ENCODE peak calls at places on chromosomes 3 and 15, in five cellular contexts. X, J, H, F and T are unnamed samples.

GRCh38 chr15:39025331-39025730 is 460.7 kb upstream of the RASGRP1 start:
- DNase-seq in H (peak), J (no peak), F (no peak), X (no peak), T (peak)

GRCh38 chr3:39108309-39108708 is 829 bp downstream of the TTC21A start:
- DNase-seq in F (no peak), X (no peak), H (no peak), J (no peak), T (no peak)

GRCh38 chr3:158725348-158725966 is 6.8 kb downstream of the RARRES1 start:
- DNase-seq in F (no peak), H (peak), X (peak), J (no peak), T (peak)

GRCh38 chr15:67531379-67532059 is 10.6 kb downstream of the C15orf61 start:
- DNase-seq in X (no peak), F (no peak), H (peak), J (no peak), T (no peak)

GRCh38 chr3:127277591-127277990 is 10.3 kb downstream of the PRR20G start:
- DNase-seq in F (no peak), J (no peak), X (no peak), H (no peak), T (no peak)

GRCh38 chr3:152474585-152474984 is 205.9 kb downstream of the MBNL1 start:
- DNase-seq in X (peak), H (peak), J (no peak), F (no peak), T (no peak)

GRCh38 chr3:44712455-44713075 is at the start of gene ZNF502:
- DNase-seq in F (peak), J (peak), H (peak), X (peak), T (peak)

GRCh38 chr15:43274136-43274535 is 7.4 kb upstream of the TGM5 start:
- DNase-seq in F (no peak), X (no peak), H (no peak), J (no peak), T (peak)

GRCh38 chr3:147616998-147617619 is 207.9 kb downstream of the ZIC1 start:
- DNase-seq in H (peak), J (no peak), F (no peak), X (peak), T (no peak)

GRCh38 chr15:60385620-60386552 is 11.9 kb downstream of the ANXA2 start:
- DNase-seq in J (no peak), F (no peak), H (no peak), X (peak), T (no peak)

GRCh38 chr3:197339841-197340520 is 41.6 kb upstream of the DLG1 start:
- DNase-seq in X (no peak), F (no peak), J (no peak), H (peak), T (no peak)

GRCh38 chr15:36591534-36592411 is 12.3 kb downstream of the CDIN1 start:
- DNase-seq in H (no peak), X (peak), J (no peak), F (no peak), T (no peak)

GRCh38 chr3:49799761-49800160 is at the start of gene CDHR4:
- DNase-seq in F (no peak), J (peak), H (peak), X (peak), T (peak)

GRCh38 chr3:32422943-32423342 is 31.3 kb downstream of the CMTM7 start:
- DNase-seq in F (no peak), X (no peak), J (no peak), H (no peak), T (peak)

GRCh38 chr15:52642386-52643361 is 36.5 kb downstream of the ATOSA start:
- DNase-seq in F (no peak), J (no peak), H (peak), X (no peak), T (no peak)

GRCh38 chr3:125054436-125055164 is 1.2 kb downstream of the HEG1 start:
- DNase-seq in X (peak), F (no peak), J (no peak), H (peak), T (peak)

GRCh38 chr3:109265300-109265699 is 51.0 kb downstream of the DPPA2 start:
- DNase-seq in X (no peak), J (no peak), H (no peak), F (no peak), T (no peak)

GRCh38 chr3:101898062-101898461 is 48.7 kb downstream of the NFKBIZ start:
- DNase-seq in X (no peak), H (no peak), J (no peak), F (no peak), T (no peak)

GRCh38 chr15:52567886-52568568 is 803 bp downstream of the ARPP19 start:
- DNase-seq in H (peak), X (peak), J (no peak), F (peak), T (peak)

GRCh38 chr15:88621789-88622604 is 857 bp downstream of the AEN start:
- DNase-seq in J (no peak), X (peak), H (peak), F (no peak), T (no peak)
- TF ChIP-seq POLR2A in J (no peak), X (no peak), H (peak), F (no peak), T (no peak)

GRCh38 chr3:142602630-142603339 is 6.6 kb downstream of the PLS1 start:
- DNase-seq in H (no peak), X (no peak), J (no peak), F (peak), T (no peak)
- TF ChIP-seq POLR2A in H (no peak), X (no peak), J (no peak), F (no peak), T (no peak)

DNA sequence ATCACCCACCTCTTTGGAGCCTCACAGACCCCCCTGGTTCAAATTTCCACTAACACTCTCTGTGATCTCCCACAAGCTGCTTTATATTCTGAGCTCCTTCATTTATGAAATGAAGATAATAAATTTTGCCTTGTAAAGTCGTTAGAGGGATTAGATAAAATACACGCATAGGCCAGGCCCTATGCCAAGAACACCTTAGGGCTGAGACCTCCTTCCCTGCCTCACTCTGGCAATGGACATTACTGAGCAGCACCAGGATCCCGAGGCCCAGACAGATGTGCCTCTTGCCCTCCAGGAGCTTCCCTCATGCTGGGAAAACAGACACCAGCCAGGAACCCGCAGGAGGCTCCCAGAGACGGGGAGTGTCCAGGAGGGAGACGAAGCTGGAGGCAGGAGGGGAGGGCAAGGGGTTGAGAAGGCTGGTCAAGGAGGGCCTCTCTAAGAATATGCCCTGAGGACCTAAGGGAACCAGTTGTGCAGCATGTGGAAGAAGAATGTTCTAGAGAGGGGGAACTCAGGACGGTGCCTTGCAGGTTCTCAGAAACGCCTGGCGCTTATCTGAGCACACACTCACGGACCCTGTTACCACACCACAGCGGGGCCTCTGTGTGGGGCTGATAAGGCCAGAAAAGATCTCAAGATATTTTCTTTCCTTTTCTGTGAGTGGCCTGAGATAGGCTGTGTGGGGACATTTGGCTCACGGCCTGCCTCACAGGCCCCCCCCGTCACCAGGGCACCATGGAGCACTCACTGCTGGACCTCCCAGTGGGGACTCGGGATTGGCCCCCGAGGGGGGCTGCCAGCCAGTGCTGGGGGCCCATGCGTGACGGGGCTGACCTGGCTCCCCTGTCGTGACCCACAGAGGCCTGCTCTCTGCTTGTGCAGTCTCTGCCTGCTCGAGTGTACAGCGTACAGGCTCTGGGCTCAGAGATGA is 21.9 kb upstream of the CYP11A1 start:
- DNase-seq in F (no peak), J (no peak), X (no peak), H (no peak), T (no peak)
- TF ChIP-seq POLR2A in F (no peak), J (no peak), X (no peak), H (no peak), T (no peak)

GRCh38 chr3:194141415-194142155 is 5.6 kb downstream of the HES1 start:
- DNase-seq in H (peak), J (peak), X (peak), F (peak), T (peak)
- TF ChIP-seq POLR2A in H (no peak), J (no peak), X (no peak), F (no peak), T (peak)

DNA sequence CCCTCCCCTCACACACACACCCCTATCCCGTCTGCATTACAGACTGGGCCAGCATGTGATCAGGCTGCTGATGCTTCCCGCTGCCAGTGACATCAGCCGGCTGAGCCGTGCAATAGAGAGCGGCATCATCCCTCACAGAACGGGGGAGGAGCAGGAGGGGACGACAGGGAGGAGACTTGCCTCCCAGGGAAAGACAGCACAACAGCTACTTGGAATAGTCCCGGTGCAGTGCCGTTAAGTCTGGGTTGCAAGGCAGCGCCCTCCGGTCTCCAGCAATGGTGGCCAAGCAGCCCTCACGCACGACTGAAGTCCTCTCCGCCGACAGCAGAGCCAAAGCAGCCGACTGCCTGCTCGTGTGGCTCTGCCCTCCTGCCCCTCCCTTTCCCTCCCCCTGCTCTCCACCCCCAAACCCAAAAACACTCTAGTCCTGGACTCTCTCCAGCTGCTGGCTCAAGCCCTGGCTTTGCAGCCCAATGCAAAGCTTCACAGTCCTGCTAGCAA is 31.5 kb upstream of the RPS17 start:
- DNase-seq in H (peak), F (no peak), X (no peak), J (peak), T (peak)
- TF ChIP-seq POLR2A in H (peak), F (no peak), X (no peak), J (peak), T (peak)

DNA sequence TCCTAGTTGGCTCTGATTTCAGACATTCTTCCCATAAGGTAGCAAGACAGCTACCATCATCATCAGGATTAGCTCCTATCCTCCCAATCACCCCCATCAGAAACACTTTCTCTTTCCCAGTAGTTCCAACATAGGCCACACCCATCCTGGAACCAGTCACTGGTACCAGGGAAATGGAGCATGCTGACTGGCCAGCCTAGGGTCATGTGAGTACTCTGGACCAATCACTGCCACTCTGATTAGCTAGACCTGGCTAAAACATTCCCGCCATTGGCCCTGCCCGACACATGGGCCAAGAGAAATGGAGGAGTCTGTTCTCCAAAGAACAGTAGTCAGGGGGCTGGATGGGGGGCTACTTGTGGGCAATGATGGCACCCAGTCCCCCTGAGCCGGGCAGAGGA is 12.4 kb downstream of the EFCC1 start:
- DNase-seq in X (peak), F (no peak), H (no peak), J (no peak), T (no peak)
- TF ChIP-seq POLR2A in X (no peak), F (no peak), H (no peak), J (no peak), T (no peak)

GRCh38 chr3:114624676-114625181 is 330.9 kb downstream of the TIGIT start:
- DNase-seq in H (peak), F (peak), J (peak), X (peak), T (peak)
- TF ChIP-seq POLR2A in H (peak), F (no peak), J (peak), X (peak), T (peak)

DNA sequence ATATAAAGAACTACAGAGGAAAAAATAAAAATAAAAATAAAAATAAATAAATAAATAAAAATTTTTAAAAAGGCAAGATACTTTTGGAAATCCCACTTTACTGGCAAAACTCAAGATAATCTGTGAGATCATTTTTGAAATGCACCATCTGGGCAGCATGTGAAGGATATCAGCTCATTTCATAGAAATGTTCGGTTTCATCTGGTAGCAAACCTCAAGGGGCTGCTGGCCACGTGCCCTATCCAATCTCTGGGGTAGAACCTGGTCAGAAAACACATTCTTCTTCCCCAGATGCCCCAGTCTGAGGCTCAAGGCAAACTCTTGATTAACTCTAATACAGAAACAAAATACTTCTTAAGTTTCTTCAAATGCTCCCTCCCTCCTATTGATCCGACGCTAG is 166.0 kb downstream of the FMN1 start:
- DNase-seq in X (no peak), F (no peak), H (peak), J (no peak), T (no peak)
- TF ChIP-seq POLR2A in X (no peak), F (no peak), H (no peak), J (no peak), T (no peak)

DNA sequence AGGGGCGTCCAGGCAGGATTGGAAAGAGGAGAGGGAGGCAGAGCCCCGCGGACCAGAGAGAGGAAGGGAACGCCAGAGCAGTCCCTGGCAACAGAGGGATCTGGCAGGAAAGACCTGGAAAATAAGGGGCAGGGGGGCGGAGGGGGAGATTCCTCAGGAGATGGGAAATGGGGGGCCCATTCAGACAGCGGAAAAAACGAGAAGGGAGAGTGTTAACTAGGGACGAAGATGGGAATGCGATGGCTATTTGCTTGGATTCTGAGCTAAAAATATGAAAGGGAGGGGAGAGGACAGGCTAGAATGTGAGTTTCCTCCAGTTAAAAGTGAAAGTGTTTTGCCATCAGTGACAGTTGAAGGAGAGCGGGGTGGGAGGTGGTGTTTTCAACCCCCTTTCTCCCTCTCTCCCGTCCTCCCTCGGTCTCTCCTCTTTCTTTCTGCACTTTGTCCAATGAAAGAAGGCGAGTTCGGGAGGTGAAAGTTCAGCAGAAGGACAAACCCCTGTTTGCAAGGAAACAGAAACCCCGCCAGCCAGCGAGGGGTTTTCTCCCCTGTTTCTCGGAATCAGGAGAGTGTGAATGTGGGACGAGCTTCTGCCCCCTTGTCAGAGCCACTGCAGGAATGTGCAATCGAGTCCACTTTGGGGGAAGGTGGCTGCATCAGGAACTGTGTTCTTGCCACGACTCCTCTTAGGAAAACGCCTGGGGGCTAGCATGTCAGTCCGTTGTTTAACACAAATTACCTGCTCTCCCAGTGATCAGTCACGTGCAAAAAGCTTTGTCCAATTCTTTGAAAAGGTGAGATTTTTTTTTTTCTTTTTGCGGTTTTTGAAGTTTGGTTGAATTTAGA is 911 bp upstream of the FOXP1 start:
- DNase-seq in X (peak), F (peak), J (peak), H (peak), T (peak)
- TF ChIP-seq POLR2A in X (no peak), F (no peak), J (peak), H (peak), T (peak)

GRCh38 chr15:49168026-49168425 is 2.0 kb upstream of the GALK2 start:
- DNase-seq in H (no peak), F (no peak), J (no peak), X (no peak), T (no peak)

GRCh38 chr15:49169880-49170597 is at the start of gene GALK2:
- DNase-seq in H (peak), X (peak), J (peak), F (peak), T (peak)

GRCh38 chr15:49174902-49175301 is 4.9 kb downstream of the GALK2 start:
- DNase-seq in F (no peak), J (no peak), H (no peak), X (no peak), T (no peak)

GRCh38 chr15:49171790-49172189 is 1.7 kb downstream of the GALK2 start:
- DNase-seq in H (no peak), J (no peak), F (no peak), X (no peak), T (no peak)
- TF ChIP-seq POLR2A in H (no peak), J (no peak), F (no peak), X (no peak), T (no peak)